ENCODE peak calls at places on chromosomes 6 and 20, in ten cellular contexts. H is HL-60, J is sigmoid colon, G is GM12878, X is K562, M is SK-N-SH, C is spleen, T is stomach, N is HepG2, O is suprapubic skin. R is an unnamed sample.

GRCh38 chr6:96631248-96631647 is 68.3 kb downstream of the FHL5 start:
- DNase-seq in H (no peak), J (no peak), G (no peak), X (no peak), M (no peak), C (no peak), T (no peak), N (no peak), O (no peak), R (no peak)

GRCh38 chr6:161135695-161136591 is 137.9 kb downstream of the AGPAT4 start:
- DNase-seq in H (no peak), J (no peak), G (peak), X (no peak), M (no peak), C (no peak), T (no peak), N (peak), O (no peak), R (no peak)

GRCh38 chr6:34556493-34556892 is 364 bp upstream of the SPDEF start:
- DNase-seq in H (no peak), J (no peak), G (no peak), X (no peak), M (no peak), C (no peak), T (no peak), N (no peak), O (no peak), R (no peak)

GRCh38 chr6:149843051-149843633 is 21.0 kb downstream of the LRP11 start:
- DNase-seq in H (no peak), J (no peak), G (no peak), X (no peak), M (no peak), C (no peak), T (no peak), N (no peak), O (peak), R (no peak)

GRCh38 chr6:128097019-128097418 is 196.2 kb upstream of the THEMIS start:
- DNase-seq in H (no peak), J (no peak), G (no peak), X (no peak), M (no peak), C (no peak), T (no peak), N (no peak), O (no peak), R (no peak)

GRCh38 chr20:2693286-2693995 is 861 bp downstream of the EBF4 start:
- DNase-seq in H (no peak), J (peak), G (no peak), X (no peak), M (peak), C (no peak), T (peak), N (no peak), O (peak), R (peak)

GRCh38 chr20:31560094-31560899 is 44.8 kb upstream of the ID1 start:
- DNase-seq in H (peak), J (peak), G (no peak), X (peak), M (peak), C (peak), T (peak), N (peak), O (no peak), R (peak)

GRCh38 chr6:24583463-24584389 is 62.3 kb downstream of the KIAA0319 start:
- DNase-seq in H (peak), J (peak), G (peak), X (peak), M (peak), C (peak), T (peak), N (peak), O (no peak), R (no peak)

GRCh38 chr6:146358341-146359046 is 185.1 kb upstream of the RAB32 start:
- DNase-seq in H (no peak), J (no peak), G (no peak), X (no peak), M (no peak), C (no peak), T (no peak), N (no peak), O (no peak), R (no peak)

GRCh38 chr6:16803294-16804006 is 42.2 kb upstream of the ATXN1 start:
- DNase-seq in H (no peak), J (peak), G (no peak), X (no peak), M (no peak), C (no peak), T (no peak), N (peak), O (no peak), R (no peak)
- TF ChIP-seq POLR2AphosphoS5 in H (no peak), J (no peak), G (no peak), X (no peak), M (no peak), C (no peak), T (no peak), N (no peak), O (no peak), R (no peak)

GRCh38 chr6:135505222-135505621 is 7.7 kb upstream of the AHI1 start:
- DNase-seq in H (no peak), J (no peak), G (no peak), X (no peak), M (no peak), C (no peak), T (no peak), N (no peak), O (no peak), R (no peak)

GRCh38 chr6:135505648-135506047 is 8.1 kb upstream of the AHI1 start:
- DNase-seq in H (no peak), J (no peak), G (no peak), X (no peak), M (no peak), C (no peak), T (no peak), N (no peak), O (no peak), R (no peak)

GRCh38 chr6:135504734-135505133 is 7.2 kb upstream of the AHI1 start:
- DNase-seq in H (no peak), J (no peak), G (no peak), X (no peak), M (no peak), C (no peak), T (no peak), N (no peak), O (no peak), R (no peak)

GRCh38 chr6:135503703-135504475 is 6.3 kb upstream of the AHI1 start:
- DNase-seq in H (no peak), J (no peak), G (no peak), X (no peak), M (peak), C (no peak), T (no peak), N (no peak), O (no peak), R (no peak)

DNA sequence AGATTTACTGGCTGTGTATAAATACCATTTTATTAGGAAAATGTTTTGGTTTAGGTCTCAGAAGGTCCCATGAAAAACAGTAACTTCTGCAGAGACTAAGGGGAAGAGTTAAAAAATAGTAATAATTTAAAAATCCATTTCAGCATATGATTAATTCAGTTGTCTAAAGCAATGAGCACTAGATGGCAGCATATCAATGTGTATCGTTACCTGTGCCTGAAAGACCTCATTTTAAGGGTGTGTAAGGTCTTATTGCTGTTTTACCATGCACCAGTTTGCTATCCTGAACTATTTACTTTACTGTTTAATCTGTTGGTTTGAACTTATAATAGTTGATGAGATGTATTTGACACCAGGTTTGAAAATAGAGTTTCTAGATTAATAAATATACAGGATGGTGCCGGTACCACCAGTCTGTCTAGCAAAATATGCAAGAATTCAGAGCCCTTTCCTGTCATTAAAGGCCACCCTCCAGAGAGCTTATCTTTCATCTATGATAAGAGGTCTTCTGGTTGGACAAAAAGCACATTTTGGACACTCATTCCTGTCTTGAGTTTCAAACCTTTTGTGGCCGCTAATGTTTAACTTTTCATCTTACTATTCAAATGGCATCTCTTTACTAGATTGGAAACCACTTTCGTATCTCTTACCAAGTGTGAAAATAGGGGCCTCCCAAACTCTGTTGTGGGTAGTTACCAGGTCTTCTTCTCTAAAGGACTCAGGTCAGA is 8.9 kb upstream of the AHI1 start:
- DNase-seq in H (no peak), J (no peak), G (no peak), X (peak), M (peak), C (no peak), T (no peak), N (peak), O (no peak), R (no peak)
- TF ChIP-seq POLR2AphosphoS5 in H (no peak), J (no peak), G (no peak), X (no peak), M (no peak), C (no peak), T (no peak), N (no peak), O (no peak), R (no peak)

DNA sequence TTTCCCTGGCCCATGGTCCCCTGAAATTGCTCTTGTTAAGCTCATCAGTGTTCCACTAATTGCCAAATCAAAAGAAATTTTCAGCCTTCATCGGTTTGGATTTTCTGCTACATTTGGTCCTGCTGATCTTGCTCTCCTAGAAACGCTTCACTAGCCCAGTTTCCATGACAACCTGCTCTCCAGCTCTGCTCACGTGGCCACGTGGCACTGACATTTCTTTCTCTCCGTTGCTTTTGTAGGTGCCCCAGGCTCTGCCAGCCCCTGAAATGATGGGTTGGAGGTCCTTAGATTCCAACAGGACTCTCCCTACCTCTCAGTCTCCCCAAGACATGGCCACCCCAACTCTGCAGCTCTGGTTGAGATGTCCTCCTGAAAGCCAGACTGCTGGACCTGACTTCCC is 45.8 kb upstream of the NNAT start:
- DNase-seq in H (no peak), J (peak), G (no peak), X (no peak), M (no peak), C (no peak), T (no peak), N (no peak), O (no peak), R (no peak)
- TF ChIP-seq POLR2AphosphoS5 in H (no peak), J (no peak), G (no peak), X (no peak), M (no peak), C (no peak), T (no peak), N (no peak), O (no peak), R (no peak)

DNA sequence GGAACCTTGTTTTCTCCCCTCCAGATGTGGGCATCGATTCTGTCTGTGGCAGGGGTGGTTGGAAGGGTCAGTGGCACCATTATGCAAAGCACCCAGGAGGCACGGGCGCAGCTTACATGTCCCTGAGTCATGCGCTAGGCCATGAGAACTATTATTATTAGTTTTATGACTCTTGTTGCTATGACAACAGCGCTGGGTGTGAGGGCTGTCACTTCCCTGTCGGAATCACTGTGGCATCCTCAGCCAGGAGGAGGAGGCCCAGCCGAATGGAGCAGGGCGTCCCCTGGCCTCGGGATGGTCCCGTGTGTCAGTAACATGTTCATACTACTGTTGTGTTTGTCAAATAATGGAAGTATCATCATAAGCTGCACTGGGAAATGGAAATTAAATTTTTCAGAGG is 247.8 kb downstream of the CDH4 start:
- DNase-seq in H (no peak), J (no peak), G (no peak), X (no peak), M (no peak), C (no peak), T (no peak), N (no peak), O (no peak), R (no peak)
- TF ChIP-seq POLR2AphosphoS5 in H (no peak), J (no peak), G (no peak), X (no peak), M (no peak), C (no peak), T (no peak), N (no peak), O (no peak), R (no peak)

DNA sequence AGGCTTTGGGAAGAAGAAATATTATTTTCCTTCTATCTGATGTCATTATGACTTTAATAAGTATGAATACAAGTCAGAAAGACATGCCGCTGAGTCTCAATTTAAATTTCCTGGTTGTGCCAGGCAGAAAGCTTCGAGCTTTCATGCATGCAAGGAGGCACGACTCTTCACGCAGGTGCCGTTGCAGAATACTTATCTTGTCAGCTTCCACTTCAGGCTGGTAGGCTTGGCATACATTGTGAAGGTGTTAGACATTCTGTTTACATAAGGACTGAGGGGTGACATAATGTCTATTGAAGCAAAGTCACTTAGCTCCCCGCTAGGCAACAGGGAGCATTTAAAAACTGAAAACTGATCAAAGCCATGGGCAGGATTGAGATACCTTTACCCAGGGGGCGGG is 16.3 kb downstream of the BMP6 start:
- DNase-seq in H (no peak), J (no peak), G (no peak), X (no peak), M (no peak), C (no peak), T (no peak), N (no peak), O (no peak), R (no peak)
- TF ChIP-seq POLR2AphosphoS5 in H (no peak), J (no peak), G (no peak), X (no peak), M (no peak), C (no peak), T (no peak), N (no peak), O (no peak), R (no peak)

DNA sequence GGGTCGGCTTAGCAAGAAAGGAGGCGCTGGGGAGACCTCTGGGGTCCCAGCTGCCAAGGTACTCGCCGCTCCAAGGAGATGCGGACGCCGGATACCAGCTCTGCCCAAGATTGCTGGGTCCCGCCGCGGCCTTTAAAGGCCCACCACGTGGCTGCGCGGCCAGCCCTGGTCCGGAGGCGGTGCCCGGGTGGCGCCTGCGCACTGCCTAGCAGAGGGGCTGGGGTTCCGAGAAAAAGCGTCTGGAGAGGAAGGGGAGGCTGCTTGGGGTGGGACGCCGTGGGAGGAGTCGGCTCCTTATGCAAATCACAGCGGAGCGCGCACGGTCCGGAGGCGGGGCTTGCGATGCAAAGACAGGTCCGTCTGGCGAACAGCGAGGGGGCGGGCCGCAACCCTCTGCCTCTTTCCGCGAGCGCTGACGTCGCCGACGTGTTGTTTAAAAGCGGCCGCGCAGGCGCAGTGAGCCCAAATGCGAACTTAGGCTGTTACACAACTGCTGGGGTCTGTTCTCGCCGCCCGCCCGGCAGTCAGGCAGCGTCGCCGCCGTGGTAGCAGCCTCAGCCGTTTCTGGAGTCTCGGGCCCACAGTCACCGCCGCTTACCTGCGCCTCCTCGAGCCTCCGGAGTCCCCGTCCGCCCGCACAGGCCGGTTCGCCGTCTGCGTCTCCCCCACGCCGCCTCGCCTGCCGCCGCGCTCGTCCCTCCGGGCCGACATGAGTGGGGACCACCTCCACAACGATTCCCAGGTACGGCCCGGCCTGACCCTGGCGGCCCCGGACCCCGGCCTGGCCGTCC is at the start of gene TOP1:
- DNase-seq in H (peak), J (peak), G (peak), X (peak), M (peak), C (peak), T (peak), N (peak), O (peak), R (peak)
- TF ChIP-seq POLR2AphosphoS5 in H (peak), J (peak), G (peak), X (peak), M (peak), C (peak), T (peak), N (peak), O (peak), R (peak)

GRCh38 chr20:24277196-24277595 is 192.2 kb upstream of the SYNDIG1 start:
- DNase-seq in H (no peak), J (no peak), G (no peak), X (no peak), M (no peak), C (no peak), T (no peak), N (no peak), O (no peak), R (no peak)
- TF ChIP-seq POLR2AphosphoS5 in H (no peak), J (no peak), G (no peak), X (no peak), M (no peak), C (no peak), T (no peak), N (no peak), O (no peak), R (no peak)

DNA sequence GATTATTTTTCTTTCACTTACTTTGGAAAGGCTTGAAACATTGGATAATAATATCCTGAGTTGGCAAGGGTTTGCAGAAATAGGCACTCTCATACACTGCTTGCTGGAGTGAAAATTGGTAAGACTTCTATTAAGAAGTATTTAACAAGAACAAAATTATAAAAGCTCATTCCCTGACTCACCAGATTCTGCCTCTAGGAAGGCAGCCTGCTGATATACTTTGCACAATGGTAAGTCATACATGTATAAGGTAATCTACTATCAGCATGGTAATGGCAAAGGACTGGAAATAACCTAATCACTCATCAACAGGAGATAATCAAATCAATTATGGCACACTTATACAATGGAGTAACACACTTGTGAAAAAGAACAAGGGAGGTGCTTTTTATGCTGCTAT is 85.8 kb downstream of the PLCG1 start:
- DNase-seq in H (no peak), J (no peak), G (no peak), X (no peak), M (no peak), C (no peak), T (no peak), N (no peak), O (no peak), R (no peak)
- TF ChIP-seq POLR2AphosphoS5 in H (no peak), J (no peak), G (no peak), X (no peak), M (no peak), C (no peak), T (no peak), N (no peak), O (no peak), R (no peak)

GRCh38 chr6:134714113-134714512 is 235.8 kb downstream of the ALDH8A1 start:
- DNase-seq in H (no peak), J (no peak), G (no peak), X (no peak), M (no peak), C (no peak), T (no peak), N (no peak), O (no peak), R (no peak)
- TF ChIP-seq POLR2AphosphoS5 in H (no peak), J (no peak), G (no peak), X (no peak), M (no peak), C (no peak), T (no peak), N (no peak), O (no peak), R (no peak)